ENCODE peak calls at places on chromosomes 12 and 14, in ten cellular contexts. D is endodermal cell; C is AG10803; G is mucosa of descending colon; J is CD8-positive, alpha-beta T cell; R is stomach; U is esophagus squamous epithelium; N is bronchial epithelial cell; K is breast epithelium; S is DND-41. P is an unnamed sample.

GRCh38 chr12:93825926-93826599 is 148.9 kb downstream of the CRADD start:
- DNase-seq in R (no peak), N (no peak), D (no peak), J (no peak), U (no peak), K (no peak), C (peak; percentile 75), G (no peak), S (no peak), P (peak; percentile 13)

GRCh38 chr12:22500100-22500499 is 44.2 kb downstream of the C2CD5 start:
- DNase-seq in D (no peak), N (no peak), R (no peak), C (no peak), U (no peak), S (no peak), G (no peak), K (no peak), J (no peak), P (no peak)

GRCh38 chr12:43282106-43282505 is 269.9 kb downstream of the ADAMTS20 start:
- DNase-seq in N (peak; percentile 52), U (no peak), R (no peak), G (no peak), S (no peak), C (peak; percentile 21), J (no peak), K (no peak), D (no peak), P (peak; percentile 80)

GRCh38 chr12:47858511-47859266 is 39.0 kb upstream of the HDAC7 start:
- DNase-seq in J (no peak), C (no peak), D (peak; percentile 48), N (peak; percentile 84), R (no peak), K (no peak), U (no peak), S (no peak), G (no peak), P (no peak)

GRCh38 chr12:12182926-12183325 is 83.9 kb downstream of the LRP6 start:
- DNase-seq in C (peak; percentile 69), D (no peak), N (no peak), S (no peak), R (no peak), G (no peak), K (no peak), U (no peak), J (no peak), P (peak; percentile 39)

GRCh38 chr12:53259891-53260290 is 8.2 kb upstream of the ESPL1 start:
- DNase-seq in N (no peak), S (no peak), C (no peak), R (no peak), J (no peak), K (no peak), U (no peak), D (no peak), G (no peak), P (no peak)

GRCh38 chr14:63318835-63319234 is at the start of gene GPHB5:
- DNase-seq in N (no peak), J (no peak), K (no peak), C (no peak), U (no peak), D (no peak), S (no peak), G (no peak), R (no peak), P (no peak)

GRCh38 chr14:105087963-105088811 is 23.0 kb upstream of the GPR132 start:
- DNase-seq in C (peak; percentile 67), D (peak; percentile 89), N (peak; percentile 39), G (peak; percentile 64), R (peak; percentile 23), S (no peak), J (no peak), U (no peak), K (peak; percentile 60), P (peak; percentile 72)

GRCh38 chr12:50960130-50960529 is 7.8 kb downstream of the HIGD1C start:
- DNase-seq in K (no peak), R (no peak), J (no peak), G (no peak), S (no peak), U (no peak), C (peak; percentile 16), N (no peak), D (no peak), P (peak; percentile 64)

GRCh38 chr12:40149673-40150260 is 43.9 kb upstream of the SLC2A13 start:
- DNase-seq in C (no peak), R (no peak), S (no peak), K (no peak), D (no peak), N (peak; percentile 60), U (no peak), J (no peak), G (no peak), P (no peak)

GRCh38 chr12:15527201-15527782 is 205.0 kb downstream of the PTPRO start:
- DNase-seq in S (no peak), D (peak; percentile 71), N (peak; percentile 25), R (peak; percentile 32), K (no peak), G (peak; percentile 40), U (no peak), C (no peak), J (no peak), P (peak; percentile 55)

GRCh38 chr12:19236656-19237055 is 107.1 kb downstream of the PLEKHA5 start:
- DNase-seq in S (no peak), J (no peak), C (peak; percentile 47), K (no peak), R (no peak), U (no peak), G (no peak), D (no peak), N (peak; percentile 64), P (peak; percentile 81)

GRCh38 chr12:96146747-96147146 is 47.4 kb upstream of the ELK3 start:
- DNase-seq in J (no peak), C (no peak), D (no peak), K (no peak), R (no peak), U (no peak), N (no peak), G (no peak), S (no peak), P (no peak)

DNA sequence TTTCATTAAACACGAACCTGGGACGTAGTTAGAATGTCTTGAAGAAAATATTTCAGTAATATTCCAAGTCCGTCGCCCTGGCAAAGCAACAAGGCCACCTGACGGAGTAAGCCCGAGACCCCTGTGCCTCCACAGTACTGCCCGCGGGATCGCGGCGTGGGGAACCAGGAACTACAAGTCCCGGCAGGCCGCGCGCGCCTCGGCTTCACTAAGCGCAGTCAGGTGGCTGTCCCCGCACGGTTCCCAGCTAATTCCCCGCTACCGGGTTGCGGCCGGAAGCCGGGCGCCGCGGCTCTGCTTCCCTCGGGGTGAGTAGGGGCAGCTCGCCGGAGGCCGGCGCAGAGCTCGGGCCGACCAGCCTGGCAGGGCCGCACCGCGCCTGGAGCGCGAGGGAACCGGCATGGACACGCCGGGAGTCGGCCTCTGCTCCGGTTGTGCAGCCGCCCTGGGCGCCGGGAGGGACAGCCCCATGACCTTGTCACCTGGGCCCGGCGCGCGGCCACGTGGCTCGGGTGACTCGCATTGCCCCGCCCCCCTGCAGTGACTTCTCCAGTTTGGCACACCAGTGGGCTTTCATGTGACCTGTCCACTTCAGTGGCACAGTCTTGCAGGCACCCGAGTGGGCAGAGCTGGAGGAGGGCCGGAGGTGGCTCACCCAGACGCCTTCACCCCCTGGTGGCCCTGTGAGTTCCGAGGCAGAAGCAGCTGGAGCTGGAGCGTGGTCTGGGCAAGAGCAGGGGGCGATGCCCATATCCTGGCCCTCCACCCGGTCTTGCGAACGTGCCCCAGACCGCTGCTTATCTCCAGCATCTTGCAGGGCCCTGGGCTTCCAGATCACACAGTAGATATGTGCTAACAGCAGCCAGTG is at the start of gene ADCK1:
- DNase-seq in R (peak; percentile 90), U (peak; percentile 48), G (peak; percentile 91), S (peak; percentile 89), J (peak; percentile 54), C (peak; percentile 70), D (peak; percentile 92), N (peak; percentile 50), K (peak; percentile 80), P (peak; percentile 77)
- TF ChIP-seq CTCF in R (peak; percentile 34), U (peak; percentile 37), G (no peak), S (peak; percentile 54), J (no peak), C (peak; percentile 58), D (peak; percentile 70), N (peak; percentile 66), K (peak; percentile 26), P (peak; percentile 54)

GRCh38 chr14:61670576-61670975 is 24.7 kb upstream of the HIF1A start:
- DNase-seq in G (no peak), N (no peak), C (no peak), U (no peak), D (no peak), J (no peak), S (no peak), R (no peak), K (no peak), P (no peak)

GRCh38 chr14:61671086-61671485 is 24.2 kb upstream of the HIF1A start:
- DNase-seq in C (no peak), D (no peak), R (no peak), K (no peak), J (no peak), N (no peak), G (no peak), U (no peak), S (peak; percentile 16), P (no peak)

GRCh38 chr14:61663312-61663974 is 31.9 kb upstream of the HIF1A start:
- DNase-seq in R (no peak), N (no peak), G (no peak), J (no peak), C (no peak), D (no peak), S (no peak), U (no peak), K (no peak), P (no peak)

GRCh38 chr14:61672796-61673195 is 22.5 kb upstream of the HIF1A start:
- DNase-seq in U (no peak), S (no peak), K (no peak), G (no peak), J (no peak), N (no peak), R (no peak), C (no peak), D (no peak), P (no peak)

GRCh38 chr14:61668267-61668666 is 27.0 kb upstream of the HIF1A start:
- DNase-seq in D (no peak), N (peak; percentile 88), K (no peak), U (no peak), R (no peak), C (no peak), G (no peak), J (no peak), S (no peak), P (no peak)
- H3K4me3 ChIP-seq in D (no peak overlapping the region), N (no peak overlapping the region), K (no peak overlapping the region), U (no peak overlapping the region), R (no peak overlapping the region), C (no peak overlapping the region), G (no peak overlapping the region), J (no peak overlapping the region), S (no peak overlapping the region), P (no peak overlapping the region)

GRCh38 chr14:31456841-31457664 is at the start of gene DTD2:
- DNase-seq in J (peak; percentile 87), N (peak; percentile 83), C (peak; percentile 91), G (peak; percentile 97), R (peak; percentile 96), K (peak; percentile 90), S (peak; percentile 92), U (peak; percentile 56), D (peak; percentile 97), P (peak; percentile 97)
- TF ChIP-seq CTCF in J (no peak), N (no peak), C (no peak), G (no peak), R (no peak), K (no peak), S (peak; percentile 24), U (no peak), D (no peak), P (no peak)

GRCh38 chr14:74604896-74605295 is 7.1 kb downstream of the LTBP2 start:
- DNase-seq in S (no peak), D (no peak), C (peak; percentile 89), N (no peak), R (no peak), G (no peak), J (no peak), K (no peak), U (no peak), P (no peak)
- H3K4me3 ChIP-seq in S (no peak overlapping the region), D (no peak overlapping the region), C (no peak overlapping the region), N (no peak overlapping the region), R (no peak overlapping the region), G (no peak overlapping the region), J (no peak overlapping the region), K (no peak overlapping the region), U (no peak overlapping the region), P (no peak overlapping the region)

P was measured in choroid plexus epithelial cell.